ENCODE peak calls at places on chromosomes 1 and 21, in seven cellular contexts. B, D, K, Q, L, A and S are unnamed samples.

GRCh38 chr1:83692524-83693336 is 306.2 kb downstream of the TTLL7 start:
- DNase-seq in B (no peak), D (no peak), K (no peak), Q (no peak), L (no peak), A (no peak), S (peak)

GRCh38 chr21:25501996-25502665 is 105.2 kb downstream of the MRPL39 start:
- DNase-seq in B (no peak), D (no peak), K (no peak), Q (no peak), L (peak), A (no peak), S (no peak)

GRCh38 chr1:197924516-197925123 is 7.4 kb downstream of the LHX9 start:
- DNase-seq in B (peak), D (no peak), K (no peak), Q (no peak), L (peak), A (peak), S (peak)

GRCh38 chr1:41917835-41918449 is 780 bp downstream of the HIVEP3 start:
- DNase-seq in B (no peak), D (no peak), K (peak), Q (peak), L (no peak), A (no peak), S (no peak)

GRCh38 chr1:225146478-225146877 is 217.0 kb downstream of the DNAH14 start:
- DNase-seq in B (no peak), D (no peak), K (no peak), Q (no peak), L (no peak), A (no peak), S (no peak)

GRCh38 chr1:3466366-3467075 is 12.1 kb downstream of the ARHGEF16 start:
- DNase-seq in B (no peak), D (peak), K (no peak), Q (no peak), L (no peak), A (no peak), S (no peak)

GRCh38 chr1:12229386-12229834 is 420 bp upstream of the VPS13D start:
- DNase-seq in B (no peak), D (no peak), K (no peak), Q (no peak), L (no peak), A (no peak), S (no peak)

GRCh38 chr1:181099152-181100014 is 10.9 kb downstream of the IER5 start:
- DNase-seq in B (no peak), D (no peak), K (no peak), Q (no peak), L (no peak), A (no peak), S (no peak)

GRCh38 chr1:211541715-211542477 is 37.1 kb downstream of the SLC30A1 start:
- DNase-seq in B (no peak), D (no peak), K (peak), Q (no peak), L (no peak), A (no peak), S (no peak)

GRCh38 chr1:95221306-95221705 is 12.7 kb upstream of the RWDD3 start:
- DNase-seq in B (no peak), D (no peak), K (no peak), Q (no peak), L (no peak), A (no peak), S (no peak)

GRCh38 chr1:93416183-93416582 is 31.7 kb upstream of the FNBP1L start:
- DNase-seq in B (no peak), D (no peak), K (no peak), Q (no peak), L (peak), A (no peak), S (no peak)
- TF ChIP-seq POLR2A in B (no peak), D (no peak), K (no peak), Q (no peak), L (no peak), A (no peak), S (no peak)

DNA sequence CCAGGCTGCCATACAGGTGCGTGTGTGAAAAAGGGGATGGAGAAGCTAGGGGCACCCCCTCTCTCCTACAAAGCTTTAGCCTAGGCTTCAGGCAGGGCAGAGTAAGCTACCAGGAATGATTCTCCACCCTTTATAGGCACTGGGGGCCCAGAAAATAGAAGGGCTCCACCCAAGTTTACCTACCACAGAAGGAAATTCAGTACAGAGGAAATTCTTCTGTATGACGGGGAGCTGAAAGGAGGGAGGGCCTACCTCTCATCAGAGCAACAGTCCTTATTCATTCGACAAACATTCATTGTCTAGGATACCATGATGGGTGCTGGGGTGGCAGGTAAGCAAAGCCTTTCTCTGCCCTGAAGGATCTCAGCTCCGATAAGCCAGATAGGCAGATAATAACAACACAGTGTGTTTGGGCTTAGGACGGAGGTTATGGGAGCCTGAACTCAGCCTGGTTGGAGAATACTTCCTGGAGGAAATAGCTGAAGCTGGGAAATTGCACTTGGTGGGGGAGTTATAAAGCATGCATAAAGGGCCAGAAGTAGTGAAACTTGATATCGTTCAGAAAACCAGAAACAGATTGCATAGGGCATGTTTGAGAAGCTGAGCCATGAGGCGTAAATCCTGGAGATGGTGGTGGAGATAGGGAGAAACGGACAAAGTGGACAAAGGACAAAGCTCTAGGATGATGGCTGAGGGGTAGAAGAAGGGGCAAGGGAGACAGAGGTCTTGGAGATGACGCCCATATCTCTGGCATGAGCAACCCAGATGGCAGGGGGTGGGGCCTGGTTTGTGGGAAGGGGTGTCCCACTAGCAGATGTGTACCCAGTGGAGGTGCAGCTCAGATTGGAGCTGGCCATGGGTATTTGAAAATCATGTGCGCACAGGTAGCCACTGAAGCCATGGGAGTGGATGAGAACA is 5.3 kb upstream of the P3R3URF start:
- DNase-seq in B (no peak), D (no peak), K (no peak), Q (no peak), L (no peak), A (no peak), S (no peak)
- TF ChIP-seq POLR2A in B (no peak), D (no peak), K (no peak), Q (no peak), L (no peak), A (no peak), S (no peak)

GRCh38 chr1:162302246-162302645 is 74.4 kb downstream of the SPATA46 start:
- DNase-seq in B (no peak), D (no peak), K (no peak), Q (no peak), L (no peak), A (no peak), S (no peak)
- TF ChIP-seq POLR2A in B (no peak), D (no peak), K (no peak), Q (no peak), L (no peak), A (no peak), S (no peak)

GRCh38 chr1:44811714-44812151 is 3.4 kb downstream of the BTBD19 start:
- DNase-seq in B (no peak), D (peak), K (no peak), Q (no peak), L (peak), A (no peak), S (no peak)
- TF ChIP-seq POLR2A in B (no peak), D (no peak), K (no peak), Q (no peak), L (no peak), A (no peak), S (no peak)

GRCh38 chr1:154454391-154455120 is 47.5 kb upstream of the TDRD10 start:
- DNase-seq in B (no peak), D (no peak), K (no peak), Q (no peak), L (no peak), A (no peak), S (no peak)

GRCh38 chr1:154459044-154459443 is 43.0 kb upstream of the TDRD10 start:
- DNase-seq in B (no peak), D (no peak), K (no peak), Q (no peak), L (no peak), A (no peak), S (no peak)

GRCh38 chr1:154456631-154457030 is 45.4 kb upstream of the TDRD10 start:
- DNase-seq in B (no peak), D (no peak), K (no peak), Q (no peak), L (peak), A (no peak), S (no peak)

GRCh38 chr1:154453155-154453554 is 48.0 kb downstream of the IL6R start:
- DNase-seq in B (no peak), D (no peak), K (no peak), Q (no peak), L (no peak), A (no peak), S (no peak)

GRCh38 chr1:154453577-154454352 is 48.3 kb upstream of the TDRD10 start:
- DNase-seq in B (no peak), D (no peak), K (no peak), Q (no peak), L (peak), A (no peak), S (no peak)
- TF ChIP-seq POLR2A in B (no peak), D (no peak), K (no peak), Q (no peak), L (no peak), A (no peak), S (no peak)

DNA sequence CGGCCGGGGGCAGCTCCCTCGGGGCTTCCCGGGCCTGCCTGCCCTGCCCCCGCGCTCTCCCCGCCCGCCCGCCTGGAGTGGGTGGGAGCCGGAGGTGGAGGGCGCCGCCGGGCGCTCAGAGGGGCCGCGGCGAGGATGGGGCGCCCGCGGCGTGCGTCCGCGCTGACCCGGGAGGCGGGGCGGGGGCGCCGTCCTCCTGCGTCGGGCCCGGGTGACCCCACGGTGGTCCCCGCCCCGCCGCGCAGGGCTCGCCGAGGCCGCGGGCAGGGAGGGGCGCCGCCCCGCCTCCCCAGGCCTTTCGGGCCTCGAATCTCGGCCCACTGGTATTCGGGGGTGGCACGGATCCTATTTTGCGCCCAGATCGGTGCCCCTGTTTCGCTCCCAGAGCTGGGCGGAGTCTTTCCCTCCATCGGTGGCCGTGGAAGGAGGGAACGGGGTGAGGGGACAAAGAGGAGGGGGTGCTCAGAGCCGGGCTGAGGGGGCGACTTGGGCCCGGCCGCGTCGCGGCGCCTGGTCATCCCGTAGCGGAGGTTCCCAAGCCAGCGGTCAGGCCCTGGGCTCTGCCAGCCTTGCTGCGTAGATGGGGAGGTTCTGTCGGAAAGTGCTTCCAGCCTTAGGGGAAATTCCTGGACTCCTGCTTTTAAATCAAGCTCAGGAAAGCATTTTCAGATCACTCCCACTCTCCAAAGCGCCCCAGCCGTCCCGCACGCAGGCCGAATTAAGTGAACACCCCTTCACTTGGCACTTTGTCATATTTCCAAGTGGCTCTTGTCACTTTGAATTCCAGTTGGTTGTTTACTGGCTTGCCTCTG is 546 bp downstream of the PATJ start:
- DNase-seq in B (peak), D (peak), K (peak), Q (peak), L (no peak), A (no peak), S (peak)
- TF ChIP-seq POLR2A in B (no peak), D (no peak), K (no peak), Q (no peak), L (no peak), A (no peak), S (peak)